ENCODE peak calls at places on chromosomes 11 and 22, in six cellular contexts. One of them, this sample, is unnamed.

GRCh38 chr22:36964110-36964509 is 50.7 kb downstream of the CSF2RB start:
- DNase-seq in IMR-90: no peak
- DNase-seq in uterus: no peak
- DNase-seq in testis: no peak
- DNase-seq in tibial nerve: no peak
- DNase-seq in HCT116: peak
- DNase-seq in this sample: no peak

GRCh38 chr11:100726709-100727108 is 39.6 kb downstream of the ARHGAP42 start:
- DNase-seq in tibial nerve: no peak
- DNase-seq in HCT116: no peak
- DNase-seq in testis: no peak
- DNase-seq in uterus: no peak
- DNase-seq in IMR-90: no peak
- DNase-seq in this sample: no peak

GRCh38 chr11:370087-370941 is 1.0 kb downstream of the B4GALNT4 start:
- DNase-seq in tibial nerve: no peak
- DNase-seq in IMR-90: no peak
- DNase-seq in testis: no peak
- DNase-seq in HCT116: no peak
- DNase-seq in uterus: no peak
- DNase-seq in this sample: no peak

GRCh38 chr11:133659542-133660201 is 127.4 kb upstream of the OPCML start:
- DNase-seq in tibial nerve: no peak
- DNase-seq in uterus: no peak
- DNase-seq in testis: no peak
- DNase-seq in IMR-90: no peak
- DNase-seq in HCT116: no peak
- DNase-seq in this sample: no peak

GRCh38 chr22:47040486-47041145 is 278.2 kb downstream of the TBC1D22A start:
- DNase-seq in tibial nerve: no peak
- DNase-seq in uterus: no peak
- DNase-seq in testis: no peak
- DNase-seq in HCT116: no peak
- DNase-seq in IMR-90: no peak
- DNase-seq in this sample: no peak

GRCh38 chr11:38392176-38392575 is 1794.1 kb upstream of the RAG2 start:
- DNase-seq in uterus: no peak
- DNase-seq in HCT116: no peak
- DNase-seq in tibial nerve: no peak
- DNase-seq in testis: no peak
- DNase-seq in IMR-90: no peak
- DNase-seq in this sample: no peak

GRCh38 chr11:19642759-19643158 is 69.9 kb upstream of the NAV2 start:
- DNase-seq in tibial nerve: no peak
- DNase-seq in IMR-90: no peak
- DNase-seq in HCT116: no peak
- DNase-seq in uterus: no peak
- DNase-seq in testis: no peak
- DNase-seq in this sample: no peak

GRCh38 chr11:117684111-117684510 is 112.9 kb downstream of the DSCAML1 start:
- DNase-seq in IMR-90: no peak
- DNase-seq in uterus: no peak
- DNase-seq in HCT116: no peak
- DNase-seq in tibial nerve: no peak
- DNase-seq in testis: no peak
- DNase-seq in this sample: no peak

GRCh38 chr11:33013706-33014105 is 2.0 kb upstream of the DEPDC7 start:
- DNase-seq in testis: no peak
- DNase-seq in uterus: no peak
- DNase-seq in tibial nerve: no peak
- DNase-seq in HCT116: no peak
- DNase-seq in IMR-90: peak
- DNase-seq in this sample: no peak

GRCh38 chr11:123519055-123519796 is 89.2 kb downstream of the GRAMD1B start:
- DNase-seq in testis: no peak
- DNase-seq in tibial nerve: no peak
- DNase-seq in IMR-90: peak
- DNase-seq in HCT116: peak
- DNase-seq in uterus: no peak
- DNase-seq in this sample: no peak

GRCh38 chr22:36644333-36644757 is 59.2 kb downstream of the CACNG2 start:
- DNase-seq in uterus: no peak
- DNase-seq in tibial nerve: peak
- DNase-seq in IMR-90: peak
- DNase-seq in HCT116: peak
- DNase-seq in testis: peak
- DNase-seq in this sample: no peak

GRCh38 chr11:831132-831864 is 1.5 kb upstream of the CD151 start:
- DNase-seq in HCT116: no peak
- DNase-seq in testis: no peak
- DNase-seq in tibial nerve: no peak
- DNase-seq in uterus: no peak
- DNase-seq in IMR-90: peak
- DNase-seq in this sample: no peak

GRCh38 chr22:44915441-44915840 is 94.4 kb downstream of the PHF21B start:
- DNase-seq in tibial nerve: no peak
- DNase-seq in IMR-90: no peak
- DNase-seq in testis: no peak
- DNase-seq in HCT116: no peak
- DNase-seq in uterus: no peak
- DNase-seq in this sample: no peak

GRCh38 chr22:44914026-44914721 is 95.6 kb downstream of the PHF21B start:
- DNase-seq in tibial nerve: no peak
- DNase-seq in uterus: no peak
- DNase-seq in HCT116: no peak
- DNase-seq in testis: no peak
- DNase-seq in IMR-90: no peak
- DNase-seq in this sample: no peak

GRCh38 chr22:44916281-44917231 is 93.2 kb downstream of the PHF21B start:
- DNase-seq in HCT116: no peak
- DNase-seq in testis: no peak
- DNase-seq in IMR-90: no peak
- DNase-seq in uterus: no peak
- DNase-seq in tibial nerve: no peak
- DNase-seq in this sample: no peak

GRCh38 chr22:44909241-44909640 is 100.6 kb downstream of the PHF21B start:
- DNase-seq in tibial nerve: no peak
- DNase-seq in uterus: no peak
- DNase-seq in HCT116: no peak
- DNase-seq in IMR-90: no peak
- DNase-seq in testis: no peak
- DNase-seq in this sample: no peak

DNA sequence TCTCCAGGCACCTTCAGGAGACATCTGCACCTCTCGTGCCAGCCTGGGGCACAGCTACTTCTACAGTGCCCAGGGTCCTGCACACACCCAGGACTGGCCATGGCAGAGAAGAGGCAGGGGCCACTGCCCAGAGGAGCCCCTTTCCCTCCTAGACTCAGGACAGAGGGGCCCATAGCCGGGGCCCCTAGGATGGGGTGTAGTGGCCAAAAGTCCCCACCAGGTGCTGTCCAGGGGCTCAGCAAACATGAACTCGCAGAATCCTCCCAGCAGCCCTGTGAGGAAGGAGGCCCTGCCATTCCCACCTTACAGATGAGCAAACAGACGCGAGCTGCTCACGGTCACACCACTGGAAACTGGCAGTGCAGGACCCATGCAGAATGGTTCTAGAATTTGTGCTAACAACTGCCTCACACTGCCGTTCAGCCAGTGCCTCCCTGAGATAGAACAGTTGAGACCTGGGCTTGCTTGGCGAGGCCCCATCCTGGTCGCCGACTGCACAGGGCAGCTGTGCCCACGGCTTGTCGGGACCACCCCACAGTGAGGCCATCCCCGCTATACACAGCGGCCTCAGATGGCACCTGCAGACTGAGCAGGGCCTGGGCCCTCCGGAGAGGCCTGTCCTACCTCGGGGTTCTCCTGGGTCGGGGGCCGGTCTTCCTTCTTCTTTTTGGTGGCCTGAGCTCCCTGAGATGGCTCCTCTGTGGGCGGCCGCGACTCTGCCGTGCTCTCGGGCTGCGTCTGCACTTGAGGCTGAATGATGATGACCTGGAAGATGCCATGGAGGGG is 96.4 kb downstream of the PHF21B start:
- DNase-seq in HCT116: no peak
- DNase-seq in IMR-90: no peak
- DNase-seq in tibial nerve: no peak
- DNase-seq in uterus: no peak
- DNase-seq in testis: no peak
- DNase-seq in this sample: no peak
- TF ChIP-seq POLR2A in HCT116: no peak
- TF ChIP-seq POLR2A in IMR-90: no peak
- TF ChIP-seq POLR2A in tibial nerve: no peak
- TF ChIP-seq POLR2A in uterus: no peak
- TF ChIP-seq POLR2A in testis: no peak
- TF ChIP-seq POLR2A in this sample: no peak

GRCh38 chr11:121722431-121723256 is 269.9 kb upstream of the SORL1-AS1 start:
- DNase-seq in testis: peak
- DNase-seq in IMR-90: peak
- DNase-seq in uterus: peak
- DNase-seq in tibial nerve: peak
- DNase-seq in HCT116: no peak
- DNase-seq in this sample: peak
- TF ChIP-seq CTCF in testis: no peak
- TF ChIP-seq CTCF in IMR-90: no peak
- TF ChIP-seq CTCF in uterus: no peak
- TF ChIP-seq CTCF in tibial nerve: no peak
- TF ChIP-seq CTCF in HCT116: no peak
- TF ChIP-seq CTCF in this sample: no peak

GRCh38 chr11:65329503-65329902 is 4.1 kb upstream of the DPF2 start:
- DNase-seq in uterus: no peak
- DNase-seq in tibial nerve: no peak
- DNase-seq in IMR-90: no peak
- DNase-seq in HCT116: no peak
- DNase-seq in testis: no peak
- DNase-seq in this sample: no peak
- H3K4me3 ChIP-seq in uterus: no peak
- H3K4me3 ChIP-seq in tibial nerve: no peak
- H3K4me3 ChIP-seq in IMR-90: no peak
- H3K4me3 ChIP-seq in HCT116: no peak
- H3K4me3 ChIP-seq in testis: no peak
- H3K4me3 ChIP-seq in this sample: no peak

DNA sequence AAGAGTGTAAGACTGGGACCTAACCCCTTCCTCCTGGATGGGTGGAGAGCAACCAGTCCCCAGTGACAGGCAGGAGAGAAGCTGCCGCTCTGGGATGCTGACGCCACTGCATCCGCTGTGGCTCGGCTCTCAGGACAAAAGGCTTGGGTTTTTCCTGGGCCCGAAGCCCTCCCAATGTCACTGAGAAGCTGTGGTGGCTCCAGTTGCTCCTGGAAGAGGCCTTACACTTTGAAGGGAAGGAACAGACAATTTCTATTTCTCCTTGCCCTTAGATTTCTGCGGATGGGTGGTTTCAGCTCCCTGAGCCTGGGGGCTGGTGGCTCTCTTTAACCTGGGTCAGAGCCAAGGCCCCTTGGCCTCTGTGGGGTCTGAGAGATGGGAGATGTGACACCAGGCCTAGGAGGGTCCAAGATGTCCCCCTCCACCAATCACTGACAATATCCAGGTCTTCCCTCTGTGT is 21.4 kb downstream of the TPBGL start:
- DNase-seq in HCT116: no peak
- DNase-seq in testis: no peak
- DNase-seq in uterus: peak
- DNase-seq in IMR-90: no peak
- DNase-seq in tibial nerve: no peak
- DNase-seq in this sample: peak
- TF ChIP-seq POLR2A in HCT116: no peak
- TF ChIP-seq POLR2A in testis: no peak
- TF ChIP-seq POLR2A in uterus: no peak
- TF ChIP-seq POLR2A in IMR-90: no peak
- TF ChIP-seq POLR2A in tibial nerve: no peak
- TF ChIP-seq POLR2A in this sample: peak

GRCh38 chr11:83280256-83280655 is 5.9 kb downstream of the CCDC90B start:
- DNase-seq in uterus: no peak
- DNase-seq in testis: no peak
- DNase-seq in tibial nerve: no peak
- DNase-seq in HCT116: no peak
- DNase-seq in IMR-90: no peak
- DNase-seq in this sample: no peak
- TF ChIP-seq CTCF in uterus: no peak
- TF ChIP-seq CTCF in testis: no peak
- TF ChIP-seq CTCF in tibial nerve: no peak
- TF ChIP-seq CTCF in HCT116: no peak
- TF ChIP-seq CTCF in IMR-90: no peak
- TF ChIP-seq CTCF in this sample: no peak